ENCODE peak calls at places on chromosomes 5 and 9, in four cellular contexts. X is left ventricle myocardium inferior; D is CD4-positive, CD25-positive, alpha-beta regulatory T cell; H is tibial artery. Q is an unnamed sample. For H3K27me3, the result is how much of the 10 kb centered on the place peaks cover.

GRCh38 chr5:54867310-54867944 is 118.0 kb downstream of the ESM1 start:
- DNase-seq in D (peak), X (no peak), H (no peak), Q (no peak)

GRCh38 chr9:133727876-133728441 is 10.2 kb downstream of the SARDH start:
- DNase-seq in X (no peak), H (no peak), D (no peak), Q (peak)

GRCh38 chr5:96410013-96410412 is 23.0 kb downstream of the PCSK1 start:
- DNase-seq in H (no peak), X (no peak), D (no peak), Q (no peak)

GRCh38 chr5:56490971-56491468 is 257.9 kb upstream of the ANKRD55 start:
- DNase-seq in D (peak), X (no peak), H (no peak), Q (no peak)

GRCh38 chr9:135048046-135048757 is 39.3 kb upstream of the OLFM1 start:
- DNase-seq in H (no peak), D (no peak), X (no peak), Q (no peak)

GRCh38 chr5:31531543-31531887 is 378 bp downstream of the DROSHA start:
- DNase-seq in H (no peak), X (no peak), D (no peak), Q (peak)

GRCh38 chr5:25649628-25650265 is 1005.0 kb upstream of the CDH10 start:
- DNase-seq in D (no peak), X (no peak), H (no peak), Q (peak)

GRCh38 chr5:77200663-77201062 is 9.8 kb upstream of the PDE8B start:
- DNase-seq in H (no peak), X (no peak), D (no peak), Q (no peak)

GRCh38 chr5:155833282-155833681 is 493.7 kb upstream of the SGCD start:
- DNase-seq in X (no peak), D (no peak), H (no peak), Q (no peak)

GRCh38 chr5:138369706-138370105 is 17.2 kb downstream of the KDM3B start:
- DNase-seq in H (no peak), D (no peak), X (no peak), Q (no peak)

GRCh38 chr5:142167458-142167857 is 58.9 kb downstream of the NDFIP1 start:
- DNase-seq in D (no peak), H (no peak), X (no peak), Q (no peak)

GRCh38 chr5:169668732-169669131 is 31.7 kb downstream of the DOCK2 start:
- DNase-seq in H (no peak), D (no peak), X (no peak), Q (no peak)

GRCh38 chr9:38047301-38048251 is 21.5 kb downstream of the SHB start:
- DNase-seq in D (no peak), H (no peak), X (peak), Q (no peak)

GRCh38 chr5:144205141-144205551 is 34.5 kb downstream of the KCTD16 start:
- DNase-seq in H (peak), X (peak), D (no peak), Q (peak)

GRCh38 chr5:176536132-176536901 is 885 bp downstream of the RNF44 start:
- DNase-seq in D (peak), H (peak), X (peak), Q (peak)

GRCh38 chr5:125198270-125198974 is 452.0 kb upstream of the ZNF608 start:
- DNase-seq in H (peak), X (peak), D (no peak), Q (peak)

GRCh38 chr5:135263022-135263668 is 135.9 kb downstream of the MACROH2A1 start:
- DNase-seq in H (no peak), X (no peak), D (no peak), Q (no peak)

GRCh38 chr5:25339541-25339940 is 694.8 kb upstream of the CDH10 start:
- DNase-seq in H (no peak), D (no peak), X (no peak), Q (no peak)

GRCh38 chr5:137491121-137491520 is 8.0 kb downstream of the SPOCK1 start:
- DNase-seq in X (no peak), D (no peak), H (no peak), Q (no peak)

GRCh38 chr5:123508441-123508840 is 3.5 kb upstream of the CSNK1G3 start:
- DNase-seq in X (no peak), H (no peak), D (no peak), Q (no peak)

GRCh38 chr9:105389789-105390188 is 58.0 kb upstream of the FSD1L start:
- DNase-seq in D (no peak), X (no peak), H (no peak), Q (no peak)

GRCh38 chr9:20144255-20144654 is 355.4 kb upstream of the SLC24A2 start:
- DNase-seq in H (no peak), D (peak), X (no peak), Q (no peak)

GRCh38 chr9:112007575-112008240 is 111.1 kb downstream of the UGCG start:
- DNase-seq in D (no peak), X (no peak), H (no peak), Q (no peak)

DNA sequence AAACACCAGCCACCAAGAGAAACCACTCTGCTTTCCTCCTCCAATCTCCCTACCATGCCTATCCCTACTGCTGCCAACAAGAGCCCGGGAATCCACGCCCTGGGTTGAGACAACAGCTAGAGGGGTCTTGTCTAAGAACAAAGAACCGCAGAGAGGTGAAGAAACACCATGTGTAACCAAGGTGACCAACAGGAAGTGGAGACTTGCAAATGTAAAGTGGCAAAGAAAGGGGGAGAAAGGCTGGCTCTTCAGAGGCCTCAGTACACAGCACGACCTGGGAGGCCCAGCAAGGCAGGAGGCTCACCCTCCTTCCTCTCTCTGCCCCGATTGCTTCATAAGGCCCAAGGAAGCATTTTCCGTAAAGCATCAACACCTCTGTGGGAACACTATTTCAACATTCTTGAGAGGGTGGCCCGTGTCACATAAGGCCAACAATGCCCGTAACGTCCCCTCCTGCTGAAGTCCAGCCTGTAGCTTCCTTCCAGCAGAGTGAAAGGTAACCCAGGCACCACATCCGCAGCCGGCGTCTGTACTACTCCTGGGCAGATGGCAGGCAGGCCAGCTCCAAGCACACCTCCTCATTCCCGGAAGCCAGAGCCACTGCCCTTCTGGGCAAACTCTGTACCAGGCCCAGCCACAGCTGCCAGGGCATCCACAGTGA is 18.3 kb downstream of the CCNJL start:
- DNase-seq in D (no peak), X (peak), H (no peak), Q (no peak)
- H3K27ac ChIP-seq in D (no peak), X (peak), H (no peak), Q (no peak)

DNA sequence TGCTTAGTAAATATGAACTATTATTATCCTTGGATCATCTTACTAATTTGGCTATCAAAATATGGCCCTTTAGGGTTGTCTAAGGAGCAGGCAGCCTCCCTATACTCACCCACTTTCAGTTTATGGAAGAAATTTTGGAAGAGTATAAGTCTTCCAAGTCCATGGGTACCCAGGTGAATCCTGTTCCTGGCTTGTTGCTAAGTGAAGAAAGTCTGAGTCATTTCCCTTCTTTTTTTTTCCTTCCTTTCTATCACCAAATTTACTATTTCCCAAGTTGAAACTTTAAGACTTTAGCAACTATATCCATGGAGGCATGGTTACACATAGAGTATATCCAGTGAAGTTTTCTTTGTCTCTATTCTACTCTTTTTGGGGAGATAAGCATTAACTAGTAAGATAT is 184.0 kb upstream of the ACTBL2 start:
- DNase-seq in X (no peak), D (no peak), H (no peak), Q (no peak)
- H3K27me3 ChIP-seq in X (under half), D (under half), H (under half), Q (under half)

DNA sequence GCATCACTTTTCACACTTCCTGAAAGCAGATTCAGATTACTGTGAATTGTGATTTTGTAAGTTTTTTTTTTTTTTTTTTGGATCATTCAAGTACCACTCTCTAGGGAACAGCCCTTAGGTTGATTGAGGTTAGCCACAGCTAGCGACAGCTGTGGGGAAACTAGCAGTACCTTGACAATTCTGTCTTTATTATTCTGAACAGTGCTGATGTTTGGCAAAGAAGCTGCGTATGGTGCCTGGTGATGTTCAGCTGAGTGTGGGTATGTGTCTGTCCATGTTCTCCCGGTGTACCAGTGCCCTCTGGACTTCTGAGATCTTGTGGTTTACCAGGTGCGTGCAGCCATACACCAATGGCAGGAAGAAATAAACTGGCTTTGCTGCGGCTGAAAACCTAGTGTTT is 117.3 kb upstream of the PLPPR1 start:
- DNase-seq in X (no peak), D (no peak), H (no peak), Q (no peak)
- H3K27ac ChIP-seq in X (no peak), D (no peak), H (no peak), Q (no peak)

GRCh38 chr9:122370869-122371467 is at the start of gene PTGS1:
- DNase-seq in D (peak), X (peak), H (peak), Q (peak)
- H3K27me3 ChIP-seq in D (under half), X (under half), H (under half), Q (under half)

GRCh38 chr9:130933114-130934046 is 5.7 kb downstream of the FIBCD1 start:
- DNase-seq in D (no peak), H (no peak), X (no peak), Q (no peak)
- H3K27ac ChIP-seq in D (no peak), H (no peak), X (peak), Q (no peak)

DNA sequence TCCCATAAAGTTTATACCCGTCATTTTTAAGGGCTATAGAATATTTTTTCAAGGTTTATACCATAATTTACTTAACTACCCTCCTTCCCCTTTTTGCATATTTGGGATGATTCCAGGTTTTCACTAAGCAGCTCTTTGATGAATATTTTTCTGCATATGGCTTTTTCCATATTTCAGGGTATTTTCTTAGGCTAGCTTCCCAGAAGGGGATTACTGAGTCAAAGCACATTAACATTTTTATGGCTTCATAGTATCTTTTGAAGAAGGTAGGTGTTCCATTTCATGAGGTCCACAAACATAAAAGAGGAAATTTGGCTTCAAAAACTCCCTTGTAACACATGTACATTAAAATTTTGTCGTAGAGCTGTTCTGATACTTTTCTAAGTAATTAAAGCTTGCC is 14.6 kb upstream of the COL15A1 start:
- DNase-seq in X (no peak), H (no peak), D (no peak), Q (no peak)
- H3K27me3 ChIP-seq in X (under half), H (under half), D (under half), Q (under half)